ENCODE peak calls at places on chromosomes 12 and 14, in eight cellular contexts. W is fibroblast of mammary gland, J is tibial artery, L is tibial nerve, P is lower lobe of right lung, Q is Caco-2, Y is GM12865, A is HCT116. B is an unnamed sample.

GRCh38 chr12:54997914-54998507 is 13.4 kb upstream of the TESPA1 start:
- DNase-seq in Q (no peak), P (no peak), L (no peak), A (no peak), J (no peak), W (no peak), Y (no peak), B (no peak)

GRCh38 chr12:57456145-57456700 is 1.1 kb downstream of the INHBE start:
- DNase-seq in L (no peak), W (peak), P (no peak), Y (peak), A (no peak), J (no peak), Q (peak), B (no peak)

GRCh38 chr14:105665951-105666277 is 139.5 kb downstream of the TMEM121 start:
- DNase-seq in A (no peak), Q (no peak), L (no peak), Y (no peak), P (no peak), W (no peak), J (no peak), B (no peak)

GRCh38 chr14:104580961-104581360 is 1.4 kb downstream of the C14orf180 start:
- DNase-seq in L (no peak), A (no peak), Y (no peak), Q (no peak), W (no peak), J (peak), P (no peak), B (no peak)

GRCh38 chr12:98453492-98453891 is 61.9 kb upstream of the TMPO start:
- DNase-seq in L (no peak), Q (no peak), P (no peak), Y (no peak), J (no peak), A (no peak), W (no peak), B (no peak)

GRCh38 chr12:13504074-13504473 is 307.5 kb downstream of the EMP1 start:
- DNase-seq in A (no peak), Q (no peak), P (no peak), L (no peak), Y (no peak), J (no peak), W (peak), B (peak)

GRCh38 chr14:103522649-103523582 is at the start of gene CKB:
- DNase-seq in Q (peak), W (no peak), J (peak), A (no peak), P (peak), Y (peak), L (no peak), B (no peak)

GRCh38 chr12:78028426-78028825 is 197.7 kb downstream of the NAV3 start:
- DNase-seq in Q (no peak), J (no peak), P (no peak), L (no peak), Y (no peak), A (no peak), W (no peak), B (no peak)

GRCh38 chr12:75944097-75944904 is 87.3 kb downstream of the PHLDA1 start:
- DNase-seq in Q (peak), Y (peak), J (no peak), W (peak), P (no peak), L (no peak), A (peak), B (peak)

GRCh38 chr12:58416211-58416610 is 474.8 kb downstream of the ATP23 start:
- DNase-seq in L (no peak), Q (no peak), J (no peak), A (no peak), W (peak), P (no peak), Y (no peak), B (no peak)

GRCh38 chr12:68267892-68268396 is 14.5 kb upstream of the IL22 start:
- DNase-seq in Y (no peak), J (no peak), P (no peak), Q (no peak), W (peak), A (no peak), L (no peak), B (peak)

GRCh38 chr12:88650715-88651114 is 70.4 kb upstream of the KITLG start:
- DNase-seq in Y (no peak), L (no peak), W (peak), A (no peak), J (no peak), P (no peak), Q (no peak), B (no peak)

GRCh38 chr12:84842406-84843013 is 70.1 kb downstream of the SLC6A15 start:
- DNase-seq in L (peak), Y (peak), W (peak), A (peak), P (no peak), J (no peak), Q (peak), B (peak)

GRCh38 chr12:52139579-52140062 is 52.2 kb downstream of the KRT80 start:
- DNase-seq in P (no peak), A (no peak), J (no peak), Y (no peak), W (no peak), Q (peak), L (no peak), B (no peak)

GRCh38 chr12:94621662-94622359 is 28.5 kb downstream of the TMCC3 start:
- DNase-seq in P (no peak), W (peak), Q (no peak), A (no peak), Y (peak), J (no peak), L (no peak), B (no peak)

GRCh38 chr14:22483863-22484593 is 105.0 kb downstream of the DAD1 start:
- DNase-seq in Q (no peak), A (no peak), Y (peak), L (no peak), J (no peak), P (no peak), W (peak), B (no peak)

GRCh38 chr12:56749364-56749763 is 2.8 kb downstream of the PRIM1 start:
- DNase-seq in P (no peak), W (no peak), Q (no peak), J (no peak), Y (no peak), L (no peak), A (no peak), B (no peak)

GRCh38 chr12:113250045-113250444 is 28.8 kb downstream of the TPCN1 start:
- DNase-seq in J (no peak), W (no peak), Y (no peak), Q (no peak), P (no peak), A (no peak), L (no peak), B (no peak)

DNA sequence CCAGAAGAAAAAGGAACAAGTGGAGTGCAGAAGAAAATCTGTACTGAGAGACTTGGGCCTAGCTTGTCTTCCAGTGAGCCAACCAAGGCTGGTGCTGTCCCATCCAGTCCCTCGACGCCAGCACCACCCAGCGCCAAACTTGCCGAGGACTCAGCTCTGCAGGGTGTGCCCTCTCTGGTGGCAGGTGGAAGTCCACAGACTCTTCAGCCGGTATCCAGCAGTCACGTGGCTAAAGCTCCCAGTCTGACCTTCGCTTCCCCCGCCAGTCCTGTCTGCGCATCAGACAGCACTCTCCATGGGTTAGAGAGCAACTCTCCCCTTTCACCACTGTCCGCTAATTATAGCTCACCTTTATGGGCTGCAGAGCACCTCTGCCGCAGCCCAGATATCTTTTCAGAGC is 15.6 kb downstream of the CIPC start:
- DNase-seq in Y (no peak), J (no peak), W (no peak), Q (no peak), P (no peak), L (no peak), A (no peak), B (no peak)
- TF ChIP-seq CTCF in Y (no peak), J (no peak), W (no peak), Q (no peak), P (no peak), L (no peak), A (no peak), B (no peak)

GRCh38 chr12:127893875-127894635 is 372.9 kb upstream of the TMEM132C start:
- DNase-seq in A (no peak), P (no peak), W (no peak), J (no peak), Y (peak), Q (no peak), L (no peak), B (no peak)
- TF ChIP-seq CTCF in A (no peak), P (peak), W (peak), J (no peak), Y (peak), Q (no peak), L (no peak), B (peak)

DNA sequence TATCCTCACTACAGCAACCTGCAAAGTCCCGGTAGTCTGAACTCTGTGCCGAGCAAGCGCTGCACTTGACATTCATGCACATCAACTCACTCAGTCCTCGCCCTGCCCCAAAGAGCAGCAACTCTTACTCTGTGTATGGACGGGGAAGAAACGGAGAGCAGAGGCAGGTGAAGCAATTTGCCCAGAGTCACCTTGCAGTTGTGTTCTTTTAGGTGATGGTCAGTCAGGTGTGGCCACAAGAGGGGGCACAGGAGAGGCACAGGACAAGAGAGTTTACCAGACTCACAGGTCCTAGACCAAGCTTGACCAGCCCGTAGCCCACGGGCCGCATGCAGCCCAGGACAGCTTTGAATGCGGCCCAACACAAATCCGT is 39.1 kb downstream of the TSPAN11 start:
- DNase-seq in W (no peak), A (peak), L (no peak), Y (no peak), J (no peak), Q (peak), P (no peak), B (no peak)
- TF ChIP-seq CTCF in W (peak), A (peak), L (no peak), Y (no peak), J (no peak), Q (peak), P (no peak), B (peak)

DNA sequence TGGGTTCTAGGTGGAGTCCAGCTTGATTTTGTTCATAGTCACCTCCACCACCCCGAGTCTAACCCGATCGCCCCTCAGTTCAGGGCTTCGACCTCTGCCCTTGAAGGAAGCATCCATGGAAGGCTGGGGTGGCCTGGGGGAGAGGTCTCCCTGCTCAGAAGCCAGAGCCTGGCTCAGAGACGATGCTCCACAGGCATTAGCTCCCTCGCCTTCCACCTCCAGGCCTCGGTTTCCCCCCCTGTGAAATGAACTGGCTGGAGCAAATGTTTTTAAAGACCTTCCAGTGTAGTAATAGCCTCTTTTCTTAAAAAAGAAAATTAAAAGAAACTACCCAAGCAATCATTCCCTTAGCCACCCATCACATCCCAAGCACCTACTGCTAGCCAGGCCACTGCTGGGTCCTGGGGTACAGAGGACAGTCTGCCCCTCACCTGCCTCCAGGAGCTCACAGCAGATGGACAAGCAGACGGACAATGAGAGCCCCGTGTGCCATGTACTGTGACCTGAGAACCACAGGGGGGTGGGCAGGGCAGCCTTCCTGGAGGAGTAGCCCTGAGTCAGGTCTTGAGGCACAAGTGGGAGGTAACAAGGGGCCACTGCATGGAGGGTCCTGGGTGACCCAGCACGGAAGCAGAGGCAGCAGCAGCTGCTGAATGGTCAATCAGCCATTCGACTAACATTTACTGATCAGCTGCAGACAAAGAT is 42.3 kb upstream of the EML1 start:
- DNase-seq in P (peak), W (no peak), J (no peak), Q (no peak), A (no peak), L (no peak), Y (no peak), B (no peak)
- TF ChIP-seq CTCF in P (no peak), W (no peak), J (no peak), Q (no peak), A (no peak), L (no peak), Y (no peak), B (no peak)

GRCh38 chr12:37672655-37673260 is 643.8 kb upstream of the ALG10B start:
- DNase-seq in L (no peak), J (no peak), A (no peak), P (no peak), Q (no peak), W (no peak), Y (no peak), B (no peak)
- TF ChIP-seq CTCF in L (no peak), J (no peak), A (no peak), P (no peak), Q (peak), W (peak), Y (peak), B (no peak)

GRCh38 chr12:107134558-107134957 is 41.2 kb upstream of the CRY1 start:
- DNase-seq in Q (peak), P (no peak), Y (peak), L (no peak), A (peak), W (peak), J (no peak), B (no peak)
- TF ChIP-seq CTCF in Q (no peak), P (no peak), Y (peak), L (no peak), A (peak), W (peak), J (no peak), B (peak)

GRCh38 chr12:123267991-123268843 is 3.4 kb downstream of the CDK2AP1 start:
- DNase-seq in A (no peak), W (no peak), Q (no peak), J (no peak), L (no peak), Y (no peak), P (peak), B (no peak)
- TF ChIP-seq CTCF in A (no peak), W (no peak), Q (no peak), J (no peak), L (no peak), Y (no peak), P (no peak), B (no peak)

DNA sequence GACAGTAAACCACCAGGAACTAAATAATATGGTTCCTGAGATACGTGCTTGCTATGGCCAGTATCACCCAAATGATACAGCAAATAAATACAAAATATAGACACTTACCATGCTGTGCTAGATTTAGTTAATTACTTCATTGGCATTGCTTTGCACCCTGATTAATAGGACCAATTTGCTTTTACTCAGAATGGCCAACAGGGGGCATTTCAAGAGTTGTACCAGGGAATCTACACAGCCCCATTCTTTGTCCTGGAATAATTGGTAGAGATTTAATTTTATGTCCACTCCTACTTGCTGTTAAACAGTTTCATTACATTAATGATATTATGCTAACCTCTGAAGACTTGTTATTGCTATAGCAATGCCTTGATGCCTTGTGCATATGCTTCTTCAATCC is 280.8 kb downstream of the RERGL start:
- DNase-seq in Q (no peak), Y (no peak), J (no peak), L (no peak), W (no peak), P (no peak), A (no peak), B (no peak)
- TF ChIP-seq CTCF in Q (no peak), Y (no peak), J (no peak), L (no peak), W (no peak), P (no peak), A (peak), B (no peak)

GRCh38 chr14:100304825-100305445 is 1.3 kb downstream of the SLC25A29 start:
- DNase-seq in Q (peak), Y (no peak), W (peak), J (no peak), L (peak), A (no peak), P (peak), B (no peak)
- TF ChIP-seq CTCF in Q (no peak), Y (no peak), W (no peak), J (no peak), L (no peak), A (no peak), P (no peak), B (no peak)